ENCODE peak calls at places on chromosome 7, in four cellular contexts. V is heart right ventricle, K is WERI-Rb-1, X is cardiac muscle cell. M is an unnamed sample. For H3K9me3, the result is how much of the 10 kb centered on the place peaks cover.

GRCh38 chr7:44541876-44542610 is 913 bp upstream of the NPC1L1 start:
- DNase-seq in V (no peak), X (no peak), K (no peak), M (no peak)

GRCh38 chr7:70435634-70436033 is 696.3 kb upstream of the GALNT17 start:
- DNase-seq in V (no peak), K (no peak), X (no peak), M (no peak)

GRCh38 chr7:79199961-79200360 is 253.5 kb downstream of the MAGI2 start:
- DNase-seq in V (no peak), K (no peak), X (no peak), M (no peak)

GRCh38 chr7:99296471-99296870 is 23.8 kb downstream of the MYH16 start:
- DNase-seq in K (no peak), X (no peak), V (no peak), M (peak)

GRCh38 chr7:1931951-1932270 is 261.8 kb downstream of the ELFN1 start:
- DNase-seq in K (no peak), X (no peak), V (no peak), M (no peak)

GRCh38 chr7:116173051-116174028 is 37.0 kb upstream of the TES start:
- DNase-seq in X (peak), K (no peak), V (peak), M (no peak)

GRCh38 chr7:34208878-34209621 is 303.7 kb downstream of the BMPER start:
- DNase-seq in V (no peak), X (no peak), K (no peak), M (no peak)

GRCh38 chr7:5349005-5349380 is 66.2 kb downstream of the SLC29A4 start:
- DNase-seq in X (no peak), K (no peak), V (no peak), M (peak)

GRCh38 chr7:22879285-22879684 is 56.6 kb upstream of the TOMM7 start:
- DNase-seq in K (no peak), V (no peak), X (no peak), M (no peak)

GRCh38 chr7:151373599-151373998 is 32.0 kb downstream of the NUB1 start:
- DNase-seq in X (no peak), V (no peak), K (no peak), M (peak)

GRCh38 chr7:40211291-40212003 is 76.6 kb downstream of the SUGCT start:
- DNase-seq in V (no peak), X (no peak), K (no peak), M (no peak)

GRCh38 chr7:116399808-116400207 is 99.7 kb upstream of the CAV2 start:
- DNase-seq in V (no peak), X (no peak), K (no peak), M (no peak)

GRCh38 chr7:155972651-155973349 is 160.5 kb upstream of the SHH start:
- DNase-seq in K (no peak), X (no peak), V (no peak), M (peak)

GRCh38 chr7:101558742-101559325 is 70.3 kb downstream of the MYL10 start:
- DNase-seq in X (no peak), V (no peak), K (peak), M (peak)

GRCh38 chr7:110246118-110246517 is 844.8 kb upstream of the LRRN3 start:
- DNase-seq in X (no peak), V (no peak), K (no peak), M (no peak)

GRCh38 chr7:157652954-157653826 is 316.4 kb downstream of the DNAJB6 start:
- DNase-seq in X (no peak), K (peak), V (no peak), M (peak)

GRCh38 chr7:137704723-137705122 is 142.1 kb downstream of the DGKI start:
- DNase-seq in X (no peak), K (no peak), V (no peak), M (no peak)

GRCh38 chr7:122219253-122219865 is 75.3 kb upstream of the AASS start:
- DNase-seq in V (no peak), X (peak), K (no peak), M (no peak)

GRCh38 chr7:39746162-39746782 is 122.9 kb downstream of the RALA start:
- DNase-seq in X (peak), V (peak), K (peak), M (peak)

GRCh38 chr7:156105337-156106106 is 293.3 kb upstream of the SHH start:
- DNase-seq in X (no peak), K (no peak), V (no peak), M (no peak)

GRCh38 chr7:151491859-151492258 is 27.8 kb downstream of the RHEB start:
- DNase-seq in X (no peak), V (no peak), K (no peak), M (no peak)

GRCh38 chr7:27177795-27178320 is 3.7 kb upstream of the HOXA10 start:
- DNase-seq in K (peak), V (no peak), X (no peak), M (no peak)

GRCh38 chr7:149690688-149691446 is 82.5 kb downstream of the ZNF467 start:
- DNase-seq in V (peak), K (peak), X (peak), M (peak)

GRCh38 chr7:66326501-66327180 is 121.5 kb downstream of the TPST1 start:
- DNase-seq in X (no peak), K (no peak), V (no peak), M (no peak)

GRCh38 chr7:149821191-149822148 is 16.7 kb upstream of the ZNF862 start:
- DNase-seq in K (no peak), X (no peak), V (no peak), M (no peak)

DNA sequence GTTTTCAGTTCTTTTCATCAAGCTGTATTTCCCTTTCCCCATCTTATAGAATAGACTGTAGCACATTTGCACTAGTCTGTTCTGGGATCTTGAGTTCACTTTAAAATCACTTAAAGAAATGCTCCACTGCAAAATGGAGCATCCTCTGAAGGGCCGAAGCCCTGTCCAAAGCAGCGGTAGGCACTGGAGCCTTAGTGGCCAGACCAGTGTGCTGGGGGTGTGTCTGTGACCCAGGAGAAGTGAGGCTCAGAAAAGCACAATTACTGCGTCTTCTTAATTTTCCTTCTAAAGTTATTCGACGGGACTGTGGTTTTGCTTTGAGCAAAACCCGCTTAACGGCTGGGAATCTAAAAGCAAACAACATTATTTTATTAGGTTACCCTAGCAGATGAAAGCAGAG is 205.7 kb downstream of the SLC25A13 start:
- DNase-seq in K (no peak), X (no peak), V (no peak), M (no peak)
- H3K9me3 ChIP-seq in K (under half), X (under half), V (under half), M (under half)

GRCh38 chr7:80587538-80587937 is 50.9 kb upstream of the CD36 start:
- DNase-seq in V (no peak), X (no peak), K (no peak), M (no peak)
- TF ChIP-seq CTCF in V (no peak), X (no peak), K (no peak), M (no peak)

GRCh38 chr7:102912742-102913141 is at the start of gene LRRC17:
- DNase-seq in X (peak), K (no peak), V (peak), M (no peak)
- H3K4me3 ChIP-seq in X (no peak), K (peak), V (peak), M (no peak)

GRCh38 chr7:159272739-159273138 is 128.1 kb upstream of the VIPR2 start:
- DNase-seq in K (peak), V (no peak), X (no peak), M (no peak)
- H3K9me3 ChIP-seq in K (under half), V (under half), X (under half), M (half or more)

DNA sequence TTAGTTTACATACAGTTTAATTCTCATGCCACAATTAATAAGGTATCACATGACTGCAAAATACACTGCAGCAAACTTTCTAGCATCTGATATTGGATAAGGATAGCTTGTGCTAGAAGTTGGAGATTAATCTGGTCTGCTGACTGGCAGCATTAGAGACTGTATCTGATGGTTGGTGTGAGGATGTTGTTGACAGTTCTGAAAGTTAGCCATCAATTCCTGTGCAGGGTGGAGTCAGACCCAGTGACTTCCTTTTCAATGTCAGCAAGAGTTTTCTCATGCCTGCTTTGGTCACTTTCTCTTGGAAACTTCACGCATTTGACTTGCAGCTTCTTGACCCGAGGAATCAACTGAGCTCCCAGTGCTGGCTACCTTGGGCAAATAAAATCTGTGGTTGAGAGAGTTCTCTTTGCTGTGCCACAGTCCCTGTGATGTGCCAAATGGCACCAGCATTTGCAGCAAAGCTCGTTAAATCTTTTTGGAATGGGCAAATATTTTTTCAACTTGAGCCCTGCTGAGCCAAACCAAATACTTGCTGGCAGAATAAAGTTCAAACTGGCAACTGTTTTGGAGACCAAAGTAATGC is 233.0 kb downstream of the TRIL start:
- DNase-seq in V (no peak), K (no peak), X (no peak), M (no peak)
- TF ChIP-seq CTCF in V (no peak), K (no peak), X (no peak), M (no peak)

DNA sequence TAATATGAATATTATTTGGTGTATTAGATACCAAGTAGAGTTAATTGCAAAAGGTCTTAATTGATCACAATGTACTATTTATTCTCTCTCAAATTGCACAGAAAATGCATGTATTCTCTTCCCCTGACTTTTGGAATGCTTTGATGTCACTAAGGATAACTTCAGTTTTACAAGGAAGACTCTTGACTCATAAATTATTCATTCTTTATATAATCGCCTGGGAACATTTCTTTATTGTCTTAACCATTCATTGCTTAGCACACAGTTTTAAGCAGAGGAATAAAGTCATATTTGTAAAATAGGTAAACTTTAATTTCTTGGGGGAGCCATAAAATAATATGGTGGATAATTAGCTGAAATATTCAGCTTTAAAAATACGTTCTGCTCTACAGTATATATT is 306.0 kb upstream of the TMEM229A start:
- DNase-seq in X (no peak), K (no peak), V (no peak), M (no peak)
- H3K4me3 ChIP-seq in X (no peak), K (no peak), V (no peak), M (no peak)

GRCh38 chr7:54331311-54331710 is 210.9 kb upstream of the VSTM2A start:
- DNase-seq in K (no peak), V (no peak), X (no peak), M (no peak)
- H3K9me3 ChIP-seq in K (under half), V (under half), X (under half), M (under half)

GRCh38 chr7:142301923-142302550 is 44.2 kb upstream of the PRSS58 start:
- DNase-seq in X (no peak), K (peak), V (no peak), M (no peak)
- TF ChIP-seq CTCF in X (peak), K (peak), V (peak), M (peak)